ENCODE peak calls at places on chromosome 2, in six cellular contexts. H is left ventricle myocardium superior; W is T-helper 2 cell; N is GM12864; Y is EL; F is activated naive CD8-positive, alpha-beta T cell treated with anti-CD3 and anti-CD28 coated beads for 36 hours. Q is an unnamed sample.

GRCh38 chr2:4047961-4048891 is 344.9 kb downstream of the DCDC2C start:
- DNase-seq in W (peak), F (peak), H (no peak), N (no peak), Y (no peak), Q (no peak)

GRCh38 chr2:52956766-52957165 is 810.8 kb upstream of the CHAC2 start:
- DNase-seq in N (no peak), W (no peak), Y (no peak), H (no peak), F (no peak), Q (no peak)

GRCh38 chr2:146954544-146954943 is 890.3 kb upstream of the ACVR2A start:
- DNase-seq in N (no peak), F (no peak), Y (no peak), W (no peak), H (no peak), Q (no peak)

GRCh38 chr2:46076251-46076650 is 221.0 kb upstream of the EPAS1 start:
- DNase-seq in W (no peak), H (no peak), N (no peak), F (no peak), Y (peak), Q (no peak)

GRCh38 chr2:28579606-28580005 is 83.7 kb downstream of the PLB1 start:
- DNase-seq in W (no peak), Y (no peak), F (no peak), N (no peak), H (no peak), Q (no peak)

GRCh38 chr2:237597680-237598145 is 7.2 kb upstream of the RAB17 start:
- DNase-seq in W (no peak), F (no peak), Y (no peak), H (no peak), N (no peak), Q (no peak)

GRCh38 chr2:241608881-241609280 is 28.1 kb downstream of the THAP4 start:
- DNase-seq in F (peak), Y (no peak), W (peak), H (no peak), N (no peak), Q (no peak)

GRCh38 chr2:60411295-60411694 is 142.2 kb downstream of the BCL11A start:
- DNase-seq in W (no peak), F (no peak), H (no peak), Y (no peak), N (no peak), Q (no peak)

Q was measured in Right ventricle myocardium superior.